ENCODE peak calls at places on chromosomes 12 and 14, in six cellular contexts. Z, N, W, M, G and E are unnamed samples.

GRCh38 chr14:53032161-53032803 is 81.4 kb upstream of the FERMT2 start:
- DNase-seq in Z (no peak), N (no peak), W (peak; percentile 86), M (no peak), G (peak; percentile 48), E (no peak)

GRCh38 chr14:86221000-86221399 is 691.1 kb downstream of the FLRT2 start:
- DNase-seq in Z (no peak), N (no peak), W (no peak), M (no peak), G (no peak), E (no peak)

GRCh38 chr12:45248095-45248494 is 32.2 kb downstream of the ANO6 start:
- DNase-seq in Z (no peak), N (no peak), W (no peak), M (no peak), G (no peak), E (no peak)

GRCh38 chr12:15700595-15700994 is 88.6 kb downstream of the EPS8 start:
- DNase-seq in Z (no peak), N (no peak), W (peak; percentile 82), M (peak; percentile 63), G (no peak), E (peak; percentile 19)

GRCh38 chr12:27333311-27334009 is 824 bp downstream of the BMAL2 start:
- DNase-seq in Z (no peak), N (peak; percentile 64), W (no peak), M (no peak), G (peak; percentile 21), E (peak; percentile 60)

GRCh38 chr12:14843425-14843887 is at the start of gene ART4:
- DNase-seq in Z (no peak), N (no peak), W (no peak), M (no peak), G (peak; percentile 25), E (no peak)

GRCh38 chr12:113582521-113583218 is 111.0 kb upstream of the LHX5 start:
- DNase-seq in Z (peak; percentile 67), N (no peak), W (no peak), M (no peak), G (no peak), E (no peak)

GRCh38 chr12:53737951-53738833 is 10.9 kb upstream of the CALCOCO1 start:
- DNase-seq in Z (no peak), N (no peak), W (no peak), M (no peak), G (no peak), E (no peak)

GRCh38 chr14:96676161-96676560 is 121.0 kb upstream of the VRK1 start:
- DNase-seq in Z (no peak), N (no peak), W (peak; percentile 2), M (peak; percentile 31), G (no peak), E (no peak)

GRCh38 chr12:15838986-15839385 is 43.2 kb upstream of the STRAP start:
- DNase-seq in Z (no peak), N (no peak), W (no peak), M (no peak), G (no peak), E (no peak)

GRCh38 chr14:65937079-65937803 is 524.7 kb downstream of the FUT8 start:
- DNase-seq in Z (no peak), N (no peak), W (no peak), M (no peak), G (no peak), E (no peak)

GRCh38 chr12:115866909-115867525 is 410.5 kb downstream of the MED13L start:
- DNase-seq in Z (peak; percentile 59), N (no peak), W (no peak), M (peak; percentile 3), G (no peak), E (no peak)

GRCh38 chr12:66065623-66066022 is 64.9 kb downstream of the LLPH start:
- DNase-seq in Z (no peak), N (no peak), W (peak; percentile 27), M (no peak), G (no peak), E (no peak)

GRCh38 chr12:122523846-122524718 is 2.7 kb downstream of the RSRC2 start:
- DNase-seq in Z (peak; percentile 16), N (no peak), W (no peak), M (no peak), G (no peak), E (no peak)

GRCh38 chr12:2783936-2784600 is 10.7 kb upstream of the FKBP4 start:
- DNase-seq in Z (peak; percentile 39), N (peak; percentile 62), W (peak; percentile 20), M (peak; percentile 33), G (peak; percentile 63), E (peak; percentile 69)

GRCh38 chr12:91513354-91513753 is 330.7 kb upstream of the DCN start:
- DNase-seq in Z (no peak), N (no peak), W (no peak), M (no peak), G (no peak), E (no peak)

GRCh38 chr12:40788276-40788675 is 96.0 kb downstream of the CNTN1 start:
- DNase-seq in Z (no peak), N (no peak), W (no peak), M (no peak), G (no peak), E (no peak)

GRCh38 chr12:117441751-117442150 is 80.3 kb upstream of the NOS1 start:
- DNase-seq in Z (peak; percentile 63), N (no peak), W (peak; percentile 0), M (no peak), G (peak; percentile 36), E (no peak)

GRCh38 chr12:19018302-19018980 is 111.1 kb upstream of the PLEKHA5 start:
- DNase-seq in Z (no peak), N (no peak), W (peak; percentile 40), M (peak; percentile 41), G (no peak), E (no peak)

GRCh38 chr12:132837693-132838463 is 9.2 kb upstream of the GOLGA3 start:
- DNase-seq in Z (no peak), N (no peak), W (no peak), M (no peak), G (no peak), E (no peak)